ENCODE peak calls at places on chromosomes 6 and 20, in five cellular contexts. One of them, this sample, is unnamed.

GRCh38 chr6:148965287-148965686 is 218.5 kb downstream of the UST start:
- DNase-seq in cerebellar cortex: no peak
- DNase-seq in fibroblast of lung: no peak
- DNase-seq in 8988T: no peak
- DNase-seq in stimulated activated CD4-positive, alpha-beta T cell treated with anti-CD3 and anti-CD28 coated beads, Interleukin-4, amount 100 ng/mL, for 48 hours: no peak
- DNase-seq in this sample: peak

GRCh38 chr6:79167931-79168694 is 66.4 kb downstream of the HMGN3 start:
- DNase-seq in cerebellar cortex: no peak
- DNase-seq in fibroblast of lung: peak
- DNase-seq in 8988T: no peak
- DNase-seq in stimulated activated CD4-positive, alpha-beta T cell treated with anti-CD3 and anti-CD28 coated beads, Interleukin-4, amount 100 ng/mL, for 48 hours: no peak
- DNase-seq in this sample: peak

GRCh38 chr6:18309046-18309445 is 44.7 kb upstream of the DEK start:
- DNase-seq in cerebellar cortex: no peak
- DNase-seq in fibroblast of lung: no peak
- DNase-seq in 8988T: no peak
- DNase-seq in stimulated activated CD4-positive, alpha-beta T cell treated with anti-CD3 and anti-CD28 coated beads, Interleukin-4, amount 100 ng/mL, for 48 hours: no peak
- DNase-seq in this sample: no peak

GRCh38 chr6:150231456-150231855 is 88.6 kb downstream of the PPP1R14C start:
- DNase-seq in cerebellar cortex: no peak
- DNase-seq in fibroblast of lung: no peak
- DNase-seq in 8988T: no peak
- DNase-seq in stimulated activated CD4-positive, alpha-beta T cell treated with anti-CD3 and anti-CD28 coated beads, Interleukin-4, amount 100 ng/mL, for 48 hours: no peak
- DNase-seq in this sample: no peak

GRCh38 chr6:12301009-12301408 is 10.8 kb downstream of the EDN1 start:
- DNase-seq in cerebellar cortex: no peak
- DNase-seq in fibroblast of lung: no peak
- DNase-seq in 8988T: no peak
- DNase-seq in stimulated activated CD4-positive, alpha-beta T cell treated with anti-CD3 and anti-CD28 coated beads, Interleukin-4, amount 100 ng/mL, for 48 hours: no peak
- DNase-seq in this sample: no peak

GRCh38 chr6:139544699-139545052 is 170.2 kb upstream of the CITED2 start:
- DNase-seq in cerebellar cortex: no peak
- DNase-seq in fibroblast of lung: no peak
- DNase-seq in 8988T: no peak
- DNase-seq in stimulated activated CD4-positive, alpha-beta T cell treated with anti-CD3 and anti-CD28 coated beads, Interleukin-4, amount 100 ng/mL, for 48 hours: no peak
- DNase-seq in this sample: no peak

GRCh38 chr6:149990672-149991402 is 27.1 kb downstream of the ULBP1 start:
- DNase-seq in cerebellar cortex: no peak
- DNase-seq in fibroblast of lung: no peak
- DNase-seq in 8988T: peak
- DNase-seq in stimulated activated CD4-positive, alpha-beta T cell treated with anti-CD3 and anti-CD28 coated beads, Interleukin-4, amount 100 ng/mL, for 48 hours: no peak
- DNase-seq in this sample: peak

GRCh38 chr6:155495011-155495768 is 39.6 kb upstream of the NOX3 start:
- DNase-seq in cerebellar cortex: peak
- DNase-seq in fibroblast of lung: peak
- DNase-seq in 8988T: no peak
- DNase-seq in stimulated activated CD4-positive, alpha-beta T cell treated with anti-CD3 and anti-CD28 coated beads, Interleukin-4, amount 100 ng/mL, for 48 hours: no peak
- DNase-seq in this sample: peak

GRCh38 chr20:46406986-46407670 is 713 bp upstream of the ELMO2 start:
- DNase-seq in cerebellar cortex: peak
- DNase-seq in fibroblast of lung: no peak
- DNase-seq in 8988T: peak
- DNase-seq in stimulated activated CD4-positive, alpha-beta T cell treated with anti-CD3 and anti-CD28 coated beads, Interleukin-4, amount 100 ng/mL, for 48 hours: peak
- DNase-seq in this sample: peak

GRCh38 chr6:90645634-90646033 is 58.8 kb upstream of the MAP3K7 start:
- DNase-seq in cerebellar cortex: no peak
- DNase-seq in fibroblast of lung: no peak
- DNase-seq in 8988T: no peak
- DNase-seq in stimulated activated CD4-positive, alpha-beta T cell treated with anti-CD3 and anti-CD28 coated beads, Interleukin-4, amount 100 ng/mL, for 48 hours: no peak
- DNase-seq in this sample: no peak

GRCh38 chr20:43731927-43732326 is 5.1 kb upstream of the GTSF1L start:
- DNase-seq in cerebellar cortex: no peak
- DNase-seq in fibroblast of lung: no peak
- DNase-seq in 8988T: no peak
- DNase-seq in stimulated activated CD4-positive, alpha-beta T cell treated with anti-CD3 and anti-CD28 coated beads, Interleukin-4, amount 100 ng/mL, for 48 hours: no peak
- DNase-seq in this sample: no peak

GRCh38 chr6:22892452-22892851 is 323.1 kb downstream of the HDGFL1 start:
- DNase-seq in cerebellar cortex: no peak
- DNase-seq in fibroblast of lung: peak
- DNase-seq in 8988T: no peak
- DNase-seq in stimulated activated CD4-positive, alpha-beta T cell treated with anti-CD3 and anti-CD28 coated beads, Interleukin-4, amount 100 ng/mL, for 48 hours: no peak
- DNase-seq in this sample: peak

GRCh38 chr20:17898548-17898994 is 70.0 kb downstream of the SNX5 start:
- DNase-seq in cerebellar cortex: peak
- DNase-seq in fibroblast of lung: peak
- DNase-seq in 8988T: peak
- DNase-seq in stimulated activated CD4-positive, alpha-beta T cell treated with anti-CD3 and anti-CD28 coated beads, Interleukin-4, amount 100 ng/mL, for 48 hours: peak
- DNase-seq in this sample: peak

GRCh38 chr6:22943331-22943730 is 374.0 kb downstream of the HDGFL1 start:
- DNase-seq in cerebellar cortex: no peak
- DNase-seq in fibroblast of lung: peak
- DNase-seq in 8988T: no peak
- DNase-seq in stimulated activated CD4-positive, alpha-beta T cell treated with anti-CD3 and anti-CD28 coated beads, Interleukin-4, amount 100 ng/mL, for 48 hours: no peak
- DNase-seq in this sample: no peak

GRCh38 chr20:5741089-5741488 is 9.1 kb upstream of the SHLD1 start:
- DNase-seq in cerebellar cortex: peak
- DNase-seq in fibroblast of lung: peak
- DNase-seq in 8988T: no peak
- DNase-seq in stimulated activated CD4-positive, alpha-beta T cell treated with anti-CD3 and anti-CD28 coated beads, Interleukin-4, amount 100 ng/mL, for 48 hours: no peak
- DNase-seq in this sample: peak

GRCh38 chr6:167579786-167580370 is 246.8 kb upstream of the AFDN start:
- DNase-seq in cerebellar cortex: no peak
- DNase-seq in fibroblast of lung: no peak
- DNase-seq in 8988T: no peak
- DNase-seq in stimulated activated CD4-positive, alpha-beta T cell treated with anti-CD3 and anti-CD28 coated beads, Interleukin-4, amount 100 ng/mL, for 48 hours: no peak
- DNase-seq in this sample: no peak

GRCh38 chr6:92460133-92460532 is 959.2 kb downstream of the EPHA7 start:
- DNase-seq in cerebellar cortex: no peak
- DNase-seq in fibroblast of lung: peak
- DNase-seq in 8988T: no peak
- DNase-seq in stimulated activated CD4-positive, alpha-beta T cell treated with anti-CD3 and anti-CD28 coated beads, Interleukin-4, amount 100 ng/mL, for 48 hours: no peak
- DNase-seq in this sample: no peak

GRCh38 chr6:147087641-147088040 is 116.6 kb upstream of the STXBP5 start:
- DNase-seq in cerebellar cortex: no peak
- DNase-seq in fibroblast of lung: no peak
- DNase-seq in 8988T: no peak
- DNase-seq in stimulated activated CD4-positive, alpha-beta T cell treated with anti-CD3 and anti-CD28 coated beads, Interleukin-4, amount 100 ng/mL, for 48 hours: no peak
- DNase-seq in this sample: no peak

GRCh38 chr6:11764250-11764604 is 14.4 kb downstream of the ADTRP start:
- DNase-seq in cerebellar cortex: no peak
- DNase-seq in fibroblast of lung: no peak
- DNase-seq in 8988T: no peak
- DNase-seq in stimulated activated CD4-positive, alpha-beta T cell treated with anti-CD3 and anti-CD28 coated beads, Interleukin-4, amount 100 ng/mL, for 48 hours: no peak
- DNase-seq in this sample: no peak

GRCh38 chr20:35791823-35792222 is 20.0 kb downstream of the PHF20 start:
- DNase-seq in cerebellar cortex: no peak
- DNase-seq in fibroblast of lung: peak
- DNase-seq in 8988T: no peak
- DNase-seq in stimulated activated CD4-positive, alpha-beta T cell treated with anti-CD3 and anti-CD28 coated beads, Interleukin-4, amount 100 ng/mL, for 48 hours: no peak
- DNase-seq in this sample: no peak

GRCh38 chr20:46375771-46376170 is 30.6 kb downstream of the ELMO2 start:
- DNase-seq in cerebellar cortex: no peak
- DNase-seq in fibroblast of lung: no peak
- DNase-seq in 8988T: no peak
- DNase-seq in stimulated activated CD4-positive, alpha-beta T cell treated with anti-CD3 and anti-CD28 coated beads, Interleukin-4, amount 100 ng/mL, for 48 hours: no peak
- DNase-seq in this sample: no peak

GRCh38 chr6:34094474-34095135 is 51.3 kb downstream of the GRM4 start:
- DNase-seq in cerebellar cortex: peak
- DNase-seq in fibroblast of lung: no peak
- DNase-seq in 8988T: no peak
- DNase-seq in stimulated activated CD4-positive, alpha-beta T cell treated with anti-CD3 and anti-CD28 coated beads, Interleukin-4, amount 100 ng/mL, for 48 hours: no peak
- DNase-seq in this sample: no peak

GRCh38 chr6:165049362-165049761 is 260.0 kb downstream of the C6orf118 start:
- DNase-seq in cerebellar cortex: no peak
- DNase-seq in fibroblast of lung: no peak
- DNase-seq in 8988T: no peak
- DNase-seq in stimulated activated CD4-positive, alpha-beta T cell treated with anti-CD3 and anti-CD28 coated beads, Interleukin-4, amount 100 ng/mL, for 48 hours: peak
- DNase-seq in this sample: peak

GRCh38 chr20:39036851-39037250 is 74.7 kb downstream of the DHX35 start:
- DNase-seq in cerebellar cortex: no peak
- DNase-seq in fibroblast of lung: peak
- DNase-seq in 8988T: no peak
- DNase-seq in stimulated activated CD4-positive, alpha-beta T cell treated with anti-CD3 and anti-CD28 coated beads, Interleukin-4, amount 100 ng/mL, for 48 hours: no peak
- DNase-seq in this sample: no peak

GRCh38 chr20:44745560-44746366 is at the start of gene KCNK15:
- DNase-seq in cerebellar cortex: no peak
- DNase-seq in fibroblast of lung: no peak
- DNase-seq in 8988T: no peak
- DNase-seq in stimulated activated CD4-positive, alpha-beta T cell treated with anti-CD3 and anti-CD28 coated beads, Interleukin-4, amount 100 ng/mL, for 48 hours: no peak
- DNase-seq in this sample: peak

GRCh38 chr6:139108378-139108777 is 26.5 kb upstream of the HECA start:
- DNase-seq in cerebellar cortex: no peak
- DNase-seq in fibroblast of lung: no peak
- DNase-seq in 8988T: no peak
- DNase-seq in stimulated activated CD4-positive, alpha-beta T cell treated with anti-CD3 and anti-CD28 coated beads, Interleukin-4, amount 100 ng/mL, for 48 hours: no peak
- DNase-seq in this sample: no peak

GRCh38 chr6:24744911-24745310 is 26.0 kb upstream of the C6orf62 start:
- DNase-seq in cerebellar cortex: no peak
- DNase-seq in fibroblast of lung: no peak
- DNase-seq in 8988T: no peak
- DNase-seq in stimulated activated CD4-positive, alpha-beta T cell treated with anti-CD3 and anti-CD28 coated beads, Interleukin-4, amount 100 ng/mL, for 48 hours: no peak
- DNase-seq in this sample: no peak

GRCh38 chr20:59560588-59561227 is 43.6 kb upstream of the PHACTR3 start:
- DNase-seq in cerebellar cortex: peak
- DNase-seq in fibroblast of lung: peak
- DNase-seq in 8988T: no peak
- DNase-seq in stimulated activated CD4-positive, alpha-beta T cell treated with anti-CD3 and anti-CD28 coated beads, Interleukin-4, amount 100 ng/mL, for 48 hours: no peak
- DNase-seq in this sample: peak

GRCh38 chr6:142820336-142821016 is 124.5 kb downstream of the HIVEP2 start:
- DNase-seq in cerebellar cortex: peak
- DNase-seq in fibroblast of lung: peak
- DNase-seq in 8988T: no peak
- DNase-seq in stimulated activated CD4-positive, alpha-beta T cell treated with anti-CD3 and anti-CD28 coated beads, Interleukin-4, amount 100 ng/mL, for 48 hours: no peak
- DNase-seq in this sample: no peak

GRCh38 chr6:63514488-63515173 is 57.6 kb upstream of the LOC128125822 start:
- DNase-seq in cerebellar cortex: no peak
- DNase-seq in fibroblast of lung: no peak
- DNase-seq in 8988T: no peak
- DNase-seq in stimulated activated CD4-positive, alpha-beta T cell treated with anti-CD3 and anti-CD28 coated beads, Interleukin-4, amount 100 ng/mL, for 48 hours: no peak
- DNase-seq in this sample: no peak

GRCh38 chr6:43744931-43745727 is 24.9 kb upstream of the VEGFA start:
- DNase-seq in cerebellar cortex: no peak
- DNase-seq in fibroblast of lung: no peak
- DNase-seq in 8988T: no peak
- DNase-seq in stimulated activated CD4-positive, alpha-beta T cell treated with anti-CD3 and anti-CD28 coated beads, Interleukin-4, amount 100 ng/mL, for 48 hours: no peak
- DNase-seq in this sample: no peak

GRCh38 chr6:158031445-158032353 is 50.0 kb downstream of the SYNJ2 start:
- DNase-seq in cerebellar cortex: no peak
- DNase-seq in fibroblast of lung: peak
- DNase-seq in 8988T: no peak
- DNase-seq in stimulated activated CD4-positive, alpha-beta T cell treated with anti-CD3 and anti-CD28 coated beads, Interleukin-4, amount 100 ng/mL, for 48 hours: no peak
- DNase-seq in this sample: peak

GRCh38 chr6:37667050-37667814 is 30.5 kb downstream of the MDGA1 start:
- DNase-seq in cerebellar cortex: no peak
- DNase-seq in fibroblast of lung: peak
- DNase-seq in 8988T: no peak
- DNase-seq in stimulated activated CD4-positive, alpha-beta T cell treated with anti-CD3 and anti-CD28 coated beads, Interleukin-4, amount 100 ng/mL, for 48 hours: no peak
- DNase-seq in this sample: no peak

GRCh38 chr6:14510038-14510437 is 392.5 kb downstream of the CD83 start:
- DNase-seq in cerebellar cortex: no peak
- DNase-seq in fibroblast of lung: no peak
- DNase-seq in 8988T: no peak
- DNase-seq in stimulated activated CD4-positive, alpha-beta T cell treated with anti-CD3 and anti-CD28 coated beads, Interleukin-4, amount 100 ng/mL, for 48 hours: no peak
- DNase-seq in this sample: no peak

GRCh38 chr6:113645576-113645970 is 211.6 kb upstream of the MARCKS start:
- DNase-seq in cerebellar cortex: no peak
- DNase-seq in fibroblast of lung: peak
- DNase-seq in 8988T: no peak
- DNase-seq in stimulated activated CD4-positive, alpha-beta T cell treated with anti-CD3 and anti-CD28 coated beads, Interleukin-4, amount 100 ng/mL, for 48 hours: no peak
- DNase-seq in this sample: peak

GRCh38 chr6:80771941-80772340 is 665.5 kb downstream of the BCKDHB start:
- DNase-seq in cerebellar cortex: no peak
- DNase-seq in fibroblast of lung: peak
- DNase-seq in 8988T: no peak
- DNase-seq in stimulated activated CD4-positive, alpha-beta T cell treated with anti-CD3 and anti-CD28 coated beads, Interleukin-4, amount 100 ng/mL, for 48 hours: no peak
- DNase-seq in this sample: peak

GRCh38 chr6:144145546-144145945 is 4.8 kb upstream of the STX11 start:
- DNase-seq in cerebellar cortex: no peak
- DNase-seq in fibroblast of lung: no peak
- DNase-seq in 8988T: no peak
- DNase-seq in stimulated activated CD4-positive, alpha-beta T cell treated with anti-CD3 and anti-CD28 coated beads, Interleukin-4, amount 100 ng/mL, for 48 hours: no peak
- DNase-seq in this sample: no peak

GRCh38 chr20:9068232-9068781 is 580 bp upstream of the PLCB4 start:
- DNase-seq in cerebellar cortex: peak
- DNase-seq in fibroblast of lung: no peak
- DNase-seq in 8988T: peak
- DNase-seq in stimulated activated CD4-positive, alpha-beta T cell treated with anti-CD3 and anti-CD28 coated beads, Interleukin-4, amount 100 ng/mL, for 48 hours: no peak
- DNase-seq in this sample: peak

GRCh38 chr6:46888578-46888977 is 33.2 kb downstream of the ADGRF5 start:
- DNase-seq in cerebellar cortex: no peak
- DNase-seq in fibroblast of lung: no peak
- DNase-seq in 8988T: no peak
- DNase-seq in stimulated activated CD4-positive, alpha-beta T cell treated with anti-CD3 and anti-CD28 coated beads, Interleukin-4, amount 100 ng/mL, for 48 hours: no peak
- DNase-seq in this sample: no peak